ENCODE peak calls at places on chromosomes 2 and 18, in six cellular contexts. One of them, this sample, is unnamed.

GRCh38 chr2:128607981-128608506 is 289.4 kb upstream of the HS6ST1 start:
- DNase-seq in cardiac muscle cell: no peak
- DNase-seq in GM23248: peak; percentile 40
- DNase-seq in left ventricle myocardium inferior: peak; percentile 13
- DNase-seq in colonic mucosa: no peak
- DNase-seq in MM.1S: no peak
- DNase-seq in this sample: peak; percentile 71

GRCh38 chr2:57373530-57373929 is 673.1 kb upstream of the VRK2 start:
- DNase-seq in left ventricle myocardium inferior: no peak
- DNase-seq in MM.1S: no peak
- DNase-seq in colonic mucosa: no peak
- DNase-seq in GM23248: peak; percentile 82
- DNase-seq in cardiac muscle cell: no peak
- DNase-seq in this sample: no peak

GRCh38 chr2:83971547-83971946 is 487.5 kb downstream of the SUCLG1 start:
- DNase-seq in left ventricle myocardium inferior: no peak
- DNase-seq in cardiac muscle cell: no peak
- DNase-seq in colonic mucosa: no peak
- DNase-seq in GM23248: no peak
- DNase-seq in MM.1S: no peak
- DNase-seq in this sample: no peak

GRCh38 chr18:71028285-71028762 is 739.5 kb downstream of the SOCS6 start:
- DNase-seq in colonic mucosa: no peak
- DNase-seq in MM.1S: no peak
- DNase-seq in cardiac muscle cell: no peak
- DNase-seq in GM23248: no peak
- DNase-seq in left ventricle myocardium inferior: no peak
- DNase-seq in this sample: peak; percentile 68

GRCh38 chr2:158998486-158999248 is 30.2 kb downstream of the TANC1 start:
- DNase-seq in MM.1S: no peak
- DNase-seq in cardiac muscle cell: no peak
- DNase-seq in left ventricle myocardium inferior: no peak
- DNase-seq in colonic mucosa: no peak
- DNase-seq in GM23248: peak; percentile 44
- DNase-seq in this sample: no peak

GRCh38 chr2:37376421-37377186 is 32.2 kb downstream of the QPCT start:
- DNase-seq in colonic mucosa: no peak
- DNase-seq in GM23248: peak; percentile 97
- DNase-seq in MM.1S: peak; percentile 98
- DNase-seq in left ventricle myocardium inferior: no peak
- DNase-seq in cardiac muscle cell: no peak
- DNase-seq in this sample: no peak

GRCh38 chr2:239820836-239821693 is 204.1 kb downstream of the NDUFA10 start:
- DNase-seq in colonic mucosa: peak; percentile 17
- DNase-seq in MM.1S: no peak
- DNase-seq in GM23248: no peak
- DNase-seq in left ventricle myocardium inferior: peak; percentile 40
- DNase-seq in cardiac muscle cell: no peak
- DNase-seq in this sample: no peak

GRCh38 chr2:97718942-97719341 is 5.6 kb downstream of the ZAP70 start:
- DNase-seq in colonic mucosa: no peak
- DNase-seq in cardiac muscle cell: no peak
- DNase-seq in GM23248: no peak
- DNase-seq in MM.1S: no peak
- DNase-seq in left ventricle myocardium inferior: no peak
- DNase-seq in this sample: no peak

GRCh38 chr2:95374916-95375471 is 27.5 kb upstream of the FAHD2A start:
- DNase-seq in left ventricle myocardium inferior: peak; percentile 13
- DNase-seq in MM.1S: no peak
- DNase-seq in GM23248: peak; percentile 46
- DNase-seq in cardiac muscle cell: no peak
- DNase-seq in colonic mucosa: no peak
- DNase-seq in this sample: no peak

GRCh38 chr18:79713341-79713740 is 33.7 kb downstream of the CTDP1 start:
- DNase-seq in left ventricle myocardium inferior: no peak
- DNase-seq in GM23248: no peak
- DNase-seq in cardiac muscle cell: no peak
- DNase-seq in MM.1S: no peak
- DNase-seq in colonic mucosa: no peak
- DNase-seq in this sample: no peak

GRCh38 chr2:223920109-223920508 is 25.0 kb downstream of the WDFY1 start:
- DNase-seq in cardiac muscle cell: no peak
- DNase-seq in MM.1S: no peak
- DNase-seq in colonic mucosa: no peak
- DNase-seq in left ventricle myocardium inferior: no peak
- DNase-seq in GM23248: no peak
- DNase-seq in this sample: no peak

GRCh38 chr2:80515961-80516360 is 211.4 kb upstream of the LRRTM1 start:
- DNase-seq in MM.1S: no peak
- DNase-seq in GM23248: no peak
- DNase-seq in left ventricle myocardium inferior: no peak
- DNase-seq in colonic mucosa: no peak
- DNase-seq in cardiac muscle cell: no peak
- DNase-seq in this sample: no peak

GRCh38 chr2:189217546-189217945 is 38.0 kb upstream of the COL5A2 start:
- DNase-seq in GM23248: no peak
- DNase-seq in MM.1S: no peak
- DNase-seq in colonic mucosa: no peak
- DNase-seq in cardiac muscle cell: no peak
- DNase-seq in left ventricle myocardium inferior: no peak
- DNase-seq in this sample: no peak

GRCh38 chr2:131542438-131543384 is 15.0 kb downstream of the CCDC74A start:
- DNase-seq in colonic mucosa: no peak
- DNase-seq in left ventricle myocardium inferior: no peak
- DNase-seq in GM23248: no peak
- DNase-seq in cardiac muscle cell: no peak
- DNase-seq in MM.1S: no peak
- DNase-seq in this sample: no peak

GRCh38 chr2:135299165-135299564 is 231.9 kb downstream of the ZRANB3 start:
- DNase-seq in left ventricle myocardium inferior: no peak
- DNase-seq in GM23248: no peak
- DNase-seq in MM.1S: no peak
- DNase-seq in colonic mucosa: no peak
- DNase-seq in cardiac muscle cell: no peak
- DNase-seq in this sample: no peak

GRCh38 chr2:12636837-12637581 is 79.7 kb upstream of the TRIB2 start:
- DNase-seq in colonic mucosa: no peak
- DNase-seq in cardiac muscle cell: peak; percentile 38
- DNase-seq in left ventricle myocardium inferior: no peak
- DNase-seq in MM.1S: no peak
- DNase-seq in GM23248: peak; percentile 18
- DNase-seq in this sample: no peak

GRCh38 chr2:212299333-212299732 is 239.3 kb downstream of the ERBB4 start:
- DNase-seq in GM23248: no peak
- DNase-seq in colonic mucosa: no peak
- DNase-seq in left ventricle myocardium inferior: no peak
- DNase-seq in cardiac muscle cell: no peak
- DNase-seq in MM.1S: no peak
- DNase-seq in this sample: no peak

GRCh38 chr18:50097702-50098101 is 97.2 kb downstream of the MYO5B start:
- DNase-seq in MM.1S: peak; percentile 47
- DNase-seq in colonic mucosa: peak; percentile 70
- DNase-seq in GM23248: peak; percentile 21
- DNase-seq in cardiac muscle cell: no peak
- DNase-seq in left ventricle myocardium inferior: no peak
- DNase-seq in this sample: no peak

GRCh38 chr2:41194235-41194634 is 742.3 kb upstream of the SLC8A1 start:
- DNase-seq in GM23248: peak; percentile 4
- DNase-seq in cardiac muscle cell: peak; percentile 8
- DNase-seq in MM.1S: no peak
- DNase-seq in colonic mucosa: no peak
- DNase-seq in left ventricle myocardium inferior: peak; percentile 28
- DNase-seq in this sample: no peak

GRCh38 chr18:10454800-10455550 is 540 bp downstream of the APCDD1 start:
- DNase-seq in MM.1S: peak; percentile 7
- DNase-seq in cardiac muscle cell: peak; percentile 56
- DNase-seq in GM23248: peak; percentile 46
- DNase-seq in left ventricle myocardium inferior: no peak
- DNase-seq in colonic mucosa: no peak
- DNase-seq in this sample: no peak

GRCh38 chr2:238644095-238645081 is 203.5 kb upstream of the TWIST2 start:
- DNase-seq in GM23248: peak; percentile 94
- DNase-seq in left ventricle myocardium inferior: no peak
- DNase-seq in MM.1S: no peak
- DNase-seq in cardiac muscle cell: no peak
- DNase-seq in colonic mucosa: no peak
- DNase-seq in this sample: no peak

GRCh38 chr2:134718956-134719814 is at the start of gene TMEM163:
- DNase-seq in colonic mucosa: no peak
- DNase-seq in GM23248: peak; percentile 16
- DNase-seq in cardiac muscle cell: peak; percentile 75
- DNase-seq in left ventricle myocardium inferior: no peak
- DNase-seq in MM.1S: peak; percentile 43
- DNase-seq in this sample: peak; percentile 87

GRCh38 chr2:111703759-111704158 is 180.2 kb downstream of the ANAPC1 start:
- DNase-seq in GM23248: no peak
- DNase-seq in colonic mucosa: peak; percentile 15
- DNase-seq in left ventricle myocardium inferior: no peak
- DNase-seq in MM.1S: peak; percentile 41
- DNase-seq in cardiac muscle cell: no peak
- DNase-seq in this sample: no peak

GRCh38 chr2:111702809-111703196 is 181.2 kb downstream of the ANAPC1 start:
- DNase-seq in colonic mucosa: no peak
- DNase-seq in left ventricle myocardium inferior: no peak
- DNase-seq in MM.1S: no peak
- DNase-seq in cardiac muscle cell: no peak
- DNase-seq in GM23248: no peak
- DNase-seq in this sample: no peak

GRCh38 chr2:111705206-111705605 is 178.8 kb downstream of the ANAPC1 start:
- DNase-seq in cardiac muscle cell: no peak
- DNase-seq in MM.1S: peak; percentile 94
- DNase-seq in colonic mucosa: no peak
- DNase-seq in GM23248: no peak
- DNase-seq in left ventricle myocardium inferior: no peak
- DNase-seq in this sample: no peak

GRCh38 chr2:111705711-111706323 is 178.2 kb downstream of the ANAPC1 start:
- DNase-seq in cardiac muscle cell: no peak
- DNase-seq in left ventricle myocardium inferior: no peak
- DNase-seq in MM.1S: peak; percentile 100
- DNase-seq in GM23248: peak; percentile 75
- DNase-seq in colonic mucosa: no peak
- DNase-seq in this sample: no peak

GRCh38 chr2:111704246-111704645 is 179.7 kb downstream of the ANAPC1 start:
- DNase-seq in GM23248: peak; percentile 89
- DNase-seq in MM.1S: no peak
- DNase-seq in left ventricle myocardium inferior: no peak
- DNase-seq in colonic mucosa: peak; percentile 15
- DNase-seq in cardiac muscle cell: no peak
- DNase-seq in this sample: no peak
- H3K27ac ChIP-seq in GM23248: no peak overlapping the region
- H3K27ac ChIP-seq in MM.1S: peak overlapping the region; percentile 97
- H3K27ac ChIP-seq in left ventricle myocardium inferior: no peak overlapping the region
- H3K27ac ChIP-seq in colonic mucosa: no peak overlapping the region
- H3K27ac ChIP-seq in cardiac muscle cell: no peak overlapping the region
- H3K27ac ChIP-seq in this sample: no peak overlapping the region

DNA sequence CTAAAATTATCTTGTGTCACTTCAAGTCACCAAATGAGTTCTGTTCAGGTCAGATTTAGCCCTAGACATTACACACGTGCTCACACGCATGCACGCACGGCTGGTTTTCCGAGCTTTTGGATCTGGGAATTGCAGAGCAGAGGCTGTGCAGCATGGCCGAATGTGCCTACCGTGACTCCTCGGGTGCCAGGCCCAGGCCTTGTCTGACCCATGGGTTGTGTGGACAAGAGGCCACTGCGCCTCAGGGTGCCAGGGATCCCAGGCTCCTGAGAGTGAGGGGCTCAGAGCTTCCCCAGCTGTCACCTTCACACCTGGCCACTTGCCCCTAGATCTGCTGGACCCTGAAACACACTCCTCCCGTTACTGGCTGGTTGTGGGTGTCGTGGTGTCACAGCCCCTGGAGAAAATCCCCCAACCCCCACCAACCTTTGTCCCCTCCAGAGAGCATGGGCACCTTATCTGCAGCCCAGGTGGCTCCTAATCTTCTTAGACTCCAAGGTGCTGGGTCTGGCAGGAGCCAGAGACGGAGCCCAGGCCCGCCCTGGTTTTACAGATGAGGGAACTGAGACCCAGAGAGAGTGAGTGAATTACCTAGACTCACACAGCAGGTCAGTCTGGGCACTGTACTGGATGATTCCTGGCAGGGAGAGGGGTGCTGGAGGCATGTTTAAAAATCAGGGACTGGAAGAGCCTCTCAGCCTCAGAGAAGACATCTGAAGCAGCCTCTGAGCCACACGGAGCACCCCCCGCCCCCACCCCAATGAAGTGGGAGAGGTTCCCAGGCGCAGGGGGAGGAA is 56.8 kb downstream of the ATOH8 start:
- DNase-seq in left ventricle myocardium inferior: no peak
- DNase-seq in MM.1S: no peak
- DNase-seq in cardiac muscle cell: no peak
- DNase-seq in GM23248: no peak
- DNase-seq in colonic mucosa: no peak
- DNase-seq in this sample: no peak
- H3K4me3 ChIP-seq in left ventricle myocardium inferior: peak overlapping the region; percentile 31
- H3K4me3 ChIP-seq in MM.1S: no peak overlapping the region
- H3K4me3 ChIP-seq in cardiac muscle cell: no peak overlapping the region
- H3K4me3 ChIP-seq in GM23248: no peak overlapping the region
- H3K4me3 ChIP-seq in colonic mucosa: no peak overlapping the region
- H3K4me3 ChIP-seq in this sample: no peak overlapping the region

DNA sequence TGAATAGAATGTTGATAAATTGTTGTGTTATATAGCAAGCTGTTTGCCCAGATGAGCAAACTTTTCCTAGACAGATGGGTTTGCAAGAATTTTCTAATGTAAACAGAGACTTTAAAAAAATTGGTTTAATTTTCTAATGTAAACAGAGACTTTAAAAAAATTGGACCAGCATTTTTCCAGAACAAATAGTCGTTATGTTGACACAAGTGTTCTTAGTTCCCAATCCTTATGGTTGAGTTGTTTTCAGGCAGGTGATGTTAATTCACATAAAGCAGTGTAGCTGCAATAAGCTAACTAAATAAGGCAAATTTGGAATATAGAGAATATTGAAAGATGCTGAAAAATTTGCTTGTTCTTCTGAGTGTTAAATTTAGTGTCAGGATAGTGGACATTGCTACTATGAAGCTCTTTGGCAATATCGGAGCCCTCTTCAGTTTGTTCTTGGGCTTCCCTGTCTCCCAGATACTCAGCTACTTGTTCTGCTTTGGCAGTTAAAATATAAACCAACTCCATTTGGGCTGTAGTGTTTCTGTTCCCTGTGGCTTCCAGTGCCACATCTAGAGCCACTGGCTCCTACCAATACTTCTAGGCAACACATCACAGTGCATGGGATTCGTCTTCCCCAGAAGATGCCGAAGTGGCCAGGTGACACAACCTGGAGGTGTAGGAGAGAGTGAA is 105.7 kb downstream of the DYNAP start:
- DNase-seq in GM23248: no peak
- DNase-seq in left ventricle myocardium inferior: no peak
- DNase-seq in MM.1S: no peak
- DNase-seq in cardiac muscle cell: no peak
- DNase-seq in colonic mucosa: no peak
- DNase-seq in this sample: no peak
- H3K27ac ChIP-seq in GM23248: no peak overlapping the region
- H3K27ac ChIP-seq in left ventricle myocardium inferior: no peak overlapping the region
- H3K27ac ChIP-seq in MM.1S: no peak overlapping the region
- H3K27ac ChIP-seq in cardiac muscle cell: no peak overlapping the region
- H3K27ac ChIP-seq in colonic mucosa: no peak overlapping the region
- H3K27ac ChIP-seq in this sample: no peak overlapping the region

GRCh38 chr2:233651430-233651829 is 15.2 kb downstream of the UGT1A10 start:
- DNase-seq in cardiac muscle cell: no peak
- DNase-seq in colonic mucosa: no peak
- DNase-seq in GM23248: no peak
- DNase-seq in left ventricle myocardium inferior: no peak
- DNase-seq in MM.1S: no peak
- DNase-seq in this sample: no peak
- H3K4me3 ChIP-seq in cardiac muscle cell: no peak overlapping the region
- H3K4me3 ChIP-seq in colonic mucosa: no peak overlapping the region
- H3K4me3 ChIP-seq in GM23248: no peak overlapping the region
- H3K4me3 ChIP-seq in left ventricle myocardium inferior: no peak overlapping the region
- H3K4me3 ChIP-seq in MM.1S: no peak overlapping the region
- H3K4me3 ChIP-seq in this sample: no peak overlapping the region

GRCh38 chr18:24055009-24055804 is 40.7 kb downstream of the TTC39C start:
- DNase-seq in cardiac muscle cell: no peak
- DNase-seq in left ventricle myocardium inferior: no peak
- DNase-seq in GM23248: no peak
- DNase-seq in MM.1S: no peak
- DNase-seq in colonic mucosa: no peak
- DNase-seq in this sample: no peak
- H3K27ac ChIP-seq in cardiac muscle cell: no peak overlapping the region
- H3K27ac ChIP-seq in left ventricle myocardium inferior: no peak overlapping the region
- H3K27ac ChIP-seq in GM23248: no peak overlapping the region
- H3K27ac ChIP-seq in MM.1S: no peak overlapping the region
- H3K27ac ChIP-seq in colonic mucosa: no peak overlapping the region
- H3K27ac ChIP-seq in this sample: no peak overlapping the region